ENCODE peak calls at places on chromosomes 16 and 17, in five cellular contexts. Q is thoracic aorta; H is CD8-positive, alpha-beta T cell; C is A549; D is mucosa of descending colon. R is an unnamed sample. For H3K4me1, the result is how much of the 10 kb centered on the place peaks cover.

GRCh38 chr17:49229805-49230600 is 584 bp downstream of the PHOSPHO1 start:
- DNase-seq in H (no peak), C (no peak), D (no peak), Q (no peak), R (peak)

GRCh38 chr17:55160501-55160900 is 104.3 kb upstream of the HLF start:
- DNase-seq in D (no peak), H (no peak), C (no peak), Q (no peak), R (no peak)

GRCh38 chr17:50027639-50028206 is 28.2 kb upstream of the ITGA3 start:
- DNase-seq in H (no peak), C (peak), Q (peak), D (peak), R (peak)

GRCh38 chr17:81378941-81379511 is 16.2 kb upstream of the BAHCC1 start:
- DNase-seq in D (no peak), H (no peak), Q (no peak), C (no peak), R (no peak)

GRCh38 chr17:28466521-28467048 is 6.9 kb upstream of the SLC13A2 start:
- DNase-seq in Q (no peak), D (no peak), C (no peak), H (no peak), R (peak)

GRCh38 chr17:27915715-27916114 is 22.6 kb upstream of the LYRM9 start:
- DNase-seq in C (no peak), D (no peak), H (no peak), Q (no peak), R (no peak)

GRCh38 chr17:65181237-65182061 is 44.3 kb downstream of the RGS9 start:
- DNase-seq in D (no peak), Q (no peak), C (no peak), H (no peak), R (no peak)

GRCh38 chr16:75196826-75197225 is 10.1 kb downstream of the CTRB2 start:
- DNase-seq in Q (no peak), D (no peak), C (no peak), H (no peak), R (peak)

GRCh38 chr16:3266873-3267537 is 10.6 kb upstream of the MEFV start:
- DNase-seq in H (no peak), D (no peak), Q (no peak), C (peak), R (peak)

GRCh38 chr16:56847173-56847948 is 17.6 kb upstream of the SLC12A3 start:
- DNase-seq in D (no peak), H (no peak), Q (no peak), C (no peak), R (no peak)

GRCh38 chr17:62109378-62109902 is 44.4 kb upstream of the MED13 start:
- DNase-seq in D (peak), Q (no peak), C (peak), H (no peak), R (peak)

GRCh38 chr16:4087099-4087885 is 28.9 kb downstream of the ADCY9 start:
- DNase-seq in C (no peak), Q (no peak), H (no peak), D (no peak), R (no peak)

GRCh38 chr16:20271893-20272292 is 55.4 kb downstream of the GP2 start:
- DNase-seq in H (no peak), C (no peak), Q (no peak), D (no peak), R (no peak)

GRCh38 chr16:70635356-70636016 is 10.9 kb upstream of the IL34 start:
- DNase-seq in H (no peak), Q (no peak), C (no peak), D (no peak), R (peak)

GRCh38 chr16:84950906-84951305 is 60.4 kb downstream of the ZDHHC7 start:
- DNase-seq in C (peak), H (no peak), Q (no peak), D (no peak), R (peak)

GRCh38 chr16:14510939-14511797 is 118.9 kb downstream of the PARN start:
- DNase-seq in H (no peak), Q (no peak), C (no peak), D (no peak), R (no peak)

GRCh38 chr17:260031-260791 is 78.8 kb upstream of the DOC2B start:
- DNase-seq in D (no peak), H (no peak), C (no peak), Q (no peak), R (peak)

GRCh38 chr17:63696381-63696961 is 3.5 kb downstream of the LIMD2 start:
- DNase-seq in D (no peak), H (peak), Q (no peak), C (peak), R (peak)

GRCh38 chr17:10772425-10773380 is 31.2 kb downstream of the TMEM238L start:
- DNase-seq in C (no peak), H (no peak), Q (no peak), D (peak), R (no peak)

DNA sequence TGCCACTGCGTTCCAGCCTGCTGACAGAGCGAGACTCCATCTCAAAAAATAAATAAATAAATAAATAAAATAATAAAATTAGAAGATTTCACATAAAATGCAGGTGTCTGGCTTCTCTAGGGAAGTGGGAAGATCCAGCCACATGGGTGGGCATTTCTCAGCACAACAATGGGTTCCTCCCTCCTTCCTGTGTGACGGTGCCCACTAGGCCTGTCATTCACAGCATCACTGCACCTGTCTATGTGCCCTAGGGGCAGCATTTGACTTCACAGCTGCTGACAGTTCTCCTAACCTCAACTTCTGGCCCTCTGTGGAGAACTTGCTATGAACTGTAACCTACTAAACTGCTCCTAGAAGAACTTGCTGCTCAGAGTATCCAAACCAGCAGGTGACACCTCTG is 3.0 kb downstream of the ABHD15 start:
- DNase-seq in C (no peak), D (no peak), H (no peak), Q (no peak), R (no peak)
- H3K4me1 ChIP-seq in C (under half), D (under half), H (under half), Q (under half), R (under half)

DNA sequence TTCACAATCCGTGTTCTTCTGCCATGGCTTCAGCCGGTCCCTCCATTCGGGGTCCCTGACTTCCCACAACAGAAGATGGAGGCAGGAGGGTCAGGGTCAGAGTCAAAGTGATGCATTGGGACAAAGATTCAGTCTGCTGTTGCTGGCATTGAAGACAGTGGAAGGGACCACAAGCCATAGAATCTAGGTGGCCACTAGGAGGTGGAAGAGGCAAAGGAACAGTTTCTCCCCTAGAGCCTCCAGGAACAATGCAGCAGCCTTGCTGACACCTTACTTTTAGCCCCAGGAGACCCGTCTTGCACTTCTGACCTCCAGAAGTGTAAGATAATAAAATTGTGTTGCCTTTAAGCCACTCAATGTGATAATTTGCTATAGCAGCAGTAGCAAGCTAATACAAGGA is 55.9 kb downstream of the MFSD11 start:
- DNase-seq in H (no peak), D (no peak), Q (no peak), C (peak), R (no peak)
- TF ChIP-seq CTCF in H (no peak), D (no peak), Q (no peak), C (peak), R (peak)

DNA sequence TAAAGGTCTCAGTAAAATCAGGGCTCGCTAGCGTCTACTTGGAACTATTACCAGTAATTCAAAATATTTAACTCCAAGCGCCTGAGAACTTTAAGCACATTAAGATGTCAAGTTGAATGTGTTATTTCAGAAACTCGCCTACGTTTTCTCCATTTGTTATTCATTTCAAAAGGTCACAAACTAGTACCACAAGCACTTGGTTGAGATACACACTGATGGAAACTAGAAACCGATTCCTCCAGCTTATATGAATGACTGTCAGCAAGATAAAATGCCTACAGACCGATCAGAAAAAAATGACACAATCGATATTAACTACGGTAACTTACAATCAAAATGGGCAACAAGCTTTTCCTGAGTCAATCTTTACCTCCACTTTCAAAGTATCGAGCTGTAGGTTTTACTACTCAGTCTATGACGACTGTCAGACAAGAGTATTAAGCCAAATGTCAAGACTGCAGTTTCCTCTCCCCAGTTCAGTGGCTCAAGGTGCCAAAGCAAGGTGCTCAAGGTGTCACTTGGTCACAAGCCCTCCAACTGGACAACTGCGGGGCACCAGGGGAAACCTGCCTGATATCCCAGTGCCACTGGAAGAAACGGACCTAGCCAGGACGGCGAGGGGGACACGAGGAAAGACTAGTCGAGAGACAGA is 694 bp downstream of the SRP68 start:
- DNase-seq in C (no peak), H (no peak), Q (no peak), D (no peak), R (peak)
- H3K4me1 ChIP-seq in C (under half), H (under half), Q (under half), D (under half), R (under half)

GRCh38 chr16:62225675-62226074 is 189.4 kb upstream of the CDH8 start:
- DNase-seq in Q (no peak), H (no peak), D (peak), C (peak), R (no peak)
- TF ChIP-seq CTCF in Q (no peak), H (no peak), D (no peak), C (peak), R (no peak)

GRCh38 chr17:36859003-36859300 is 78.3 kb upstream of the LHX1 start:
- DNase-seq in Q (no peak), C (no peak), H (no peak), D (no peak), R (no peak)
- H3K4me1 ChIP-seq in Q (under half), C (under half), H (under half), D (under half), R (under half)

GRCh38 chr17:77420804-77421634 is 280.2 kb downstream of the SEC14L1 start:
- DNase-seq in C (peak), D (no peak), H (peak), Q (no peak), R (peak)

GRCh38 chr17:77419547-77420475 is 279.0 kb downstream of the SEC14L1 start:
- DNase-seq in H (no peak), Q (no peak), C (no peak), D (no peak), R (peak)

GRCh38 chr17:77419095-77419494 is 278.3 kb downstream of the SEC14L1 start:
- DNase-seq in C (no peak), Q (no peak), D (no peak), H (no peak), R (no peak)

GRCh38 chr17:77421635-77421982 is 280.8 kb downstream of the SEC14L1 start:
- DNase-seq in D (no peak), C (no peak), H (no peak), Q (no peak), R (peak)

GRCh38 chr17:77420476-77420803 is 279.7 kb downstream of the SEC14L1 start:
- DNase-seq in D (no peak), Q (no peak), C (no peak), H (no peak), R (no peak)
- TF ChIP-seq CTCF in D (no peak), Q (no peak), C (no peak), H (no peak), R (no peak)